ENCODE peak calls at places on chromosomes 13 and 19, in eight cellular contexts. I is WTC11, R is WERI-Rb-1, L is tibial artery, C is kidney, D is neural crest cell, M is OCI-LY7, O is mucosa of descending colon. S is an unnamed sample.

GRCh38 chr19:53254451-53255341 is at the start of gene ZNF677:
- DNase-seq in I (peak; percentile 90), R (peak; percentile 91), L (peak; percentile 90), C (peak; percentile 98), D (peak; percentile 62), M (no peak), O (peak; percentile 91), S (peak; percentile 96)

GRCh38 chr19:33143897-33144405 is 12.0 kb downstream of the WDR88 start:
- DNase-seq in I (peak; percentile 75), R (peak; percentile 63), L (peak; percentile 54), C (peak; percentile 77), D (peak; percentile 77), M (peak; percentile 38), O (peak; percentile 61), S (no peak)

GRCh38 chr19:54458648-54459281 is 4.8 kb downstream of the LENG9 start:
- DNase-seq in I (no peak), R (no peak), L (no peak), C (peak; percentile 75), D (no peak), M (no peak), O (peak; percentile 49), S (peak; percentile 91)

GRCh38 chr19:49200238-49200862 is 42.8 kb downstream of the TRPM4 start:
- DNase-seq in I (peak; percentile 45), R (peak; percentile 20), L (no peak), C (no peak), D (no peak), M (peak; percentile 76), O (peak; percentile 75), S (no peak)

GRCh38 chr19:49455729-49456128 is 2.7 kb downstream of the ALDH16A1 start:
- DNase-seq in I (no peak), R (no peak), L (no peak), C (no peak), D (no peak), M (no peak), O (no peak), S (no peak)

GRCh38 chr19:16660763-16661479 is at the start of gene TMEM38A:
- DNase-seq in I (peak; percentile 38), R (peak; percentile 52), L (peak; percentile 27), C (peak; percentile 81), D (peak; percentile 8), M (peak; percentile 57), O (peak; percentile 81), S (no peak)

GRCh38 chr13:49711218-49711863 is 20.1 kb upstream of the EBPL start:
- DNase-seq in I (no peak), R (no peak), L (no peak), C (no peak), D (no peak), M (no peak), O (no peak), S (no peak)

GRCh38 chr19:41288898-41289505 is 21.0 kb upstream of the CCDC97 start:
- DNase-seq in I (no peak), R (no peak), L (no peak), C (no peak), D (no peak), M (no peak), O (no peak), S (no peak)

GRCh38 chr19:46718934-46719551 is 2.1 kb upstream of the PRKD2 start:
- DNase-seq in I (no peak), R (no peak), L (no peak), C (peak; percentile 60), D (no peak), M (peak; percentile 86), O (no peak), S (no peak)

GRCh38 chr19:5026706-5027273 is 57.9 kb downstream of the KDM4B start:
- DNase-seq in I (peak; percentile 56), R (no peak), L (no peak), C (no peak), D (no peak), M (no peak), O (peak; percentile 41), S (no peak)
- TF ChIP-seq CTCF in I (peak; percentile 31), R (no peak), L (no peak), C (no peak), D (no peak), M (peak; percentile 25), O (no peak), S (peak; percentile 50)

GRCh38 chr13:29396446-29396845 is 199.0 kb downstream of the SLC7A1 start:
- DNase-seq in I (no peak), R (no peak), L (no peak), C (no peak), D (no peak), M (no peak), O (no peak), S (no peak)

GRCh38 chr13:29402168-29402621 is 193.3 kb downstream of the SLC7A1 start:
- DNase-seq in I (no peak), R (no peak), L (no peak), C (no peak), D (no peak), M (no peak), O (no peak), S (no peak)

GRCh38 chr13:29397265-29397664 is 198.2 kb downstream of the SLC7A1 start:
- DNase-seq in I (no peak), R (no peak), L (no peak), C (no peak), D (no peak), M (no peak), O (no peak), S (no peak)
- TF ChIP-seq CTCF in I (no peak), R (no peak), L (no peak), C (no peak), D (no peak), M (no peak), O (no peak), S (peak; percentile 21)

GRCh38 chr19:36527873-36528193 is 238 bp downstream of the ZNF260 start:
- DNase-seq in I (no peak), R (no peak), L (no peak), C (no peak), D (no peak), M (no peak), O (no peak), S (no peak)

GRCh38 chr19:36528921-36529518 is 949 bp upstream of the ZNF260 start:
- DNase-seq in I (peak; percentile 24), R (peak; percentile 20), L (no peak), C (no peak), D (no peak), M (peak; percentile 39), O (no peak), S (no peak)

GRCh38 chr19:36524617-36525016 is 3.5 kb downstream of the ZNF260 start:
- DNase-seq in I (no peak), R (no peak), L (no peak), C (no peak), D (no peak), M (no peak), O (no peak), S (no peak)

GRCh38 chr19:36526581-36526980 is 1.5 kb downstream of the ZNF260 start:
- DNase-seq in I (no peak), R (no peak), L (no peak), C (no peak), D (no peak), M (no peak), O (no peak), S (no peak)

DNA sequence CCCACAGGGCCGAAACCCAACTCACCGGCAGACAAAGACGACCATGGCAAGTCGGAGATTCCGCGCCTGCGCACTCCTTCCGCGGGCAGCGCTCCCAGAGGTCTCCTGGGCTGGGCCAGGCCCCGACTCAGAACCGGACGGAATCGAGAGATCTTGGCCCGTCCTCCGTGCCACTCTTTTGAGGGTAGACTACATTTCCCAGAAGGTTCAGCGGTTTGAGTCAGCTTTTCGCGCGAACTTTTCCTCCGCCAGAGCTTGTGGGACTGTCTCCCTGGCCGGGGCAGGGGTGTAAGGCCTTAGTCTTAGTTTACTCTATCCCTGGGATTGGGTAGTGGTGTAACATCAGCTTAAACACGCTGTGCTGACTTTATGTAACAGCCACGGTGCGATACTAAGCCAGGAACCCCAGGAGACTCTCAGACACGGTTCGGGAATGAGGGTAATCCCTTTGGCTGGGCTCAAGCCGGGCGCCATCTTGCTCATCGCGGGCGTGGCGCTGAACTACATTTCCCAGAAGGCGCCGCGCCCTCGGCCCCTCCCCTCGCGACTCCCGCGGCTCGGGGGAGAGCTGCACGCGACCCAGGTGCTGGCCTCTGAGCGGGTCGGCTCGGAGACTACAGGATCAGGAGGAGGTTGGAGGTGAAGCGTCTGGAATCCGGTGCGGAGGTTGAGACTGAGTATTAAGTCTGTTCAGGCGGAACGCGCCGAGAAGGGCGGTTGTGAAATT is at the start of gene ZNF260:
- DNase-seq in I (peak; percentile 98), R (peak; percentile 97), L (peak; percentile 97), C (peak; percentile 98), D (peak; percentile 88), M (peak; percentile 94), O (peak; percentile 95), S (peak; percentile 97)
- TF ChIP-seq CTCF in I (no peak), R (no peak), L (no peak), C (no peak), D (no peak), M (no peak), O (peak; percentile 19), S (no peak)

GRCh38 chr13:76667551-76667950 is 218.7 kb downstream of the KCTD12 start:
- DNase-seq in I (no peak), R (no peak), L (no peak), C (no peak), D (no peak), M (no peak), O (no peak), S (no peak)
- TF ChIP-seq CTCF in I (no peak), R (no peak), L (no peak), C (peak; percentile 29), D (no peak), M (no peak), O (no peak), S (peak; percentile 84)

GRCh38 chr13:35874704-35875103 is 256.5 kb downstream of the DCLK1 start:
- DNase-seq in I (no peak), R (no peak), L (peak; percentile 64), C (no peak), D (no peak), M (no peak), O (no peak), S (no peak)

GRCh38 chr13:35876601-35877000 is 254.6 kb downstream of the DCLK1 start:
- DNase-seq in I (no peak), R (no peak), L (no peak), C (no peak), D (no peak), M (no peak), O (no peak), S (no peak)

GRCh38 chr13:35881360-35881759 is 249.8 kb downstream of the DCLK1 start:
- DNase-seq in I (no peak), R (no peak), L (no peak), C (no peak), D (no peak), M (no peak), O (no peak), S (no peak)

GRCh38 chr13:35882722-35883497 is 248.3 kb downstream of the DCLK1 start:
- DNase-seq in I (peak; percentile 16), R (no peak), L (no peak), C (no peak), D (no peak), M (no peak), O (no peak), S (no peak)

DNA sequence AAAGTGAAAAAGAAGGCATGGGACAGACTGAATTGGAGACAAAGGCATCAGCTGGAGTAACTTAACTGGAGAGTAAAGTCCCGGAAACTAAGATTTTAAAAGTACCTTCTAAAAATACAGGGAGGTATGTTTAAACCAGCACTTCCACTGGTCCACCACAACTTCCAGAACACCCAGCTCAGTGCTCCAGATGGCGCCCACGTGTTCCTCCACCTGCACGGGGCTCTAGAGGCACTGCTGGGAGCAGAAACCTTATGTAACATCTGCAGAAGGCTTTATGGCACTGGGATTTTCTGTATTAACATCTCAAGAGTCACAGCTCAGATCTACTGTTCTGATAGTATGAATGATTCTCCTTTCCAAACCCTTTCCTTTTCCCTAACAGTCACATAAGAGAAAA is 252.1 kb downstream of the DCLK1 start:
- DNase-seq in I (no peak), R (no peak), L (no peak), C (no peak), D (no peak), M (no peak), O (no peak), S (no peak)
- TF ChIP-seq CTCF in I (no peak), R (no peak), L (no peak), C (no peak), D (no peak), M (no peak), O (no peak), S (no peak)